ENCODE peak calls at places on chromosomes 16 and 17, in seven cellular contexts. G, H, C, R, L, P and B are unnamed samples.

GRCh38 chr16:11857161-11857560 is 5.8 kb upstream of the RSL1D1 start:
- DNase-seq in G (no peak), P (no peak), H (no peak), R (no peak), C (no peak), L (no peak), B (no peak)

GRCh38 chr17:75124041-75124818 is 7.3 kb downstream of the NT5C start:
- DNase-seq in R (no peak), P (peak), L (peak), C (peak), H (peak), G (peak), B (peak)

GRCh38 chr17:28008526-28008925 is 34.0 kb upstream of the NLK start:
- DNase-seq in G (peak), H (peak), L (peak), P (peak), R (peak), C (peak), B (peak)

GRCh38 chr17:42773290-42774035 is at the start of gene VPS25:
- DNase-seq in G (peak), L (peak), H (peak), R (peak), C (peak), P (peak), B (peak)

GRCh38 chr17:75557075-75557851 is 30.3 kb upstream of the MYO15B start:
- DNase-seq in L (peak), P (no peak), R (no peak), H (peak), G (peak), C (peak), B (no peak)

GRCh38 chr16:12260647-12261262 is 284.2 kb downstream of the SNX29 start:
- DNase-seq in P (peak), R (peak), C (no peak), L (peak), H (no peak), G (no peak), B (no peak)

GRCh38 chr17:69501591-69502468 is 87.3 kb downstream of the MAP2K6 start:
- DNase-seq in L (peak), G (peak), C (peak), R (peak), H (no peak), P (peak), B (no peak)

GRCh38 chr17:30378191-30378796 is 433 bp upstream of the CPD start:
- DNase-seq in P (peak), H (peak), G (peak), R (no peak), C (no peak), L (no peak), B (no peak)

GRCh38 chr16:47258874-47259461 is 115.2 kb upstream of the NETO2 start:
- DNase-seq in H (no peak), L (peak), R (peak), C (no peak), P (no peak), G (no peak), B (no peak)

GRCh38 chr16:62450291-62450690 is 414.1 kb upstream of the CDH8 start:
- DNase-seq in P (no peak), R (no peak), H (no peak), L (no peak), G (no peak), C (no peak), B (no peak)

GRCh38 chr17:4530799-4531730 is 24.1 kb downstream of the MYBBP1A start:
- DNase-seq in G (no peak), L (no peak), P (peak), C (no peak), R (no peak), H (no peak), B (no peak)

GRCh38 chr17:62848334-62848733 is 40.2 kb upstream of the MARCHF10 start:
- DNase-seq in G (no peak), L (no peak), R (no peak), P (no peak), H (no peak), C (no peak), B (no peak)

GRCh38 chr17:72110953-72111339 is 9.9 kb upstream of the SOX9 start:
- DNase-seq in P (no peak), L (no peak), C (no peak), G (no peak), R (no peak), H (no peak), B (no peak)

GRCh38 chr17:57943140-57943539 is 12.1 kb downstream of the CUEDC1 start:
- DNase-seq in G (no peak), L (no peak), H (no peak), C (no peak), P (no peak), R (peak), B (no peak)

GRCh38 chr16:13835357-13835756 is 84.6 kb upstream of the ERCC4 start:
- DNase-seq in G (no peak), P (no peak), R (no peak), H (no peak), L (no peak), C (no peak), B (no peak)

GRCh38 chr16:4523686-4524085 is 14.9 kb downstream of the CDIP1 start:
- DNase-seq in L (no peak), C (no peak), H (no peak), P (no peak), R (no peak), G (no peak), B (no peak)

GRCh38 chr17:37792787-37793186 is 47.9 kb upstream of the HNF1B start:
- DNase-seq in H (no peak), C (no peak), G (no peak), L (no peak), P (no peak), R (no peak), B (no peak)

GRCh38 chr17:15946611-15947120 is 1.7 kb downstream of the ADORA2B start:
- DNase-seq in R (no peak), L (no peak), H (no peak), G (no peak), C (no peak), P (no peak), B (no peak)

GRCh38 chr17:47778184-47778635 is 43.4 kb downstream of the OSBPL7 start:
- DNase-seq in C (no peak), H (no peak), P (no peak), R (no peak), G (no peak), L (no peak), B (no peak)

GRCh38 chr17:17041018-17041521 is 1.2 kb upstream of the MPRIP start:
- DNase-seq in P (peak), R (peak), C (no peak), G (no peak), L (peak), H (no peak), B (no peak)

DNA sequence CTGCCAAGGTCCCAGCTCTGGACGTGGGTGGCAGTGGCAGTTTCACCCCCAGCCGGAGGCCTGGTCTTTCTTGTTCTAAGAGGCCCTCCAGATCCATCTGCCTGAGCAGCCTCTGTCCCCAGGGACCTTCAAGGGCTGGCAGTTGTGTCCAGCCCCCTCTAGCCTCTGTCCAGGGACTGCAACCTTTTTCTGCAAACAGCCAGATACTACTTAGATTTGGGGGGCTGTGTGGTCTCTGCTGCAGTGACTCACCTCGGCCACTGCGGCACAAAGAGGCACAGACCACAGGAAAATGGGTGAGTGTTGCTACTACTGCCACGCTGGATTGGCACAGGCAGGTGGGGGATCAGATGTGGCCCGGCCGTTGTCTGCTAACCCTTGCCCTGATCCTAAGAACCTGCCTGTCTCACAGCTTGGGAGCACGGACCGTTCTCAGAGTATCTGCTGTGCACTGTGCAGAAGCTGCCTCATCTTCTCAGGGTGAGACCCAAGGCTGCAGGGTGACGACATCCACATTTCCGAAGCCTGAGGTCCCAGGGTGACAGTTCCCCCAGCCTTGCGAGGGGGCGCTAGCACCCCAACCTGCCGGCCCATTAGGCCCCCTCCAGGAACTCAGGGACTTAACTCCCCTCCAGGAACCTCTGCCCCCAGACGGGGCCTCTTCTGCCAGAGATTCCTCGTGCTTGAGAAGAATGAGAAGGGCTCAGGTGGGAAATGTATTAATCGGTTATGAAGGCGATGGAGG is 27.6 kb downstream of the MXRA7 start:
- DNase-seq in R (peak), H (no peak), C (no peak), L (no peak), P (no peak), G (no peak), B (no peak)
- TF ChIP-seq CTCF in R (peak), H (no peak), C (no peak), L (peak), P (no peak), G (no peak), B (no peak)

GRCh38 chr17:64500923-64501765 is 4.3 kb upstream of the POLG2 start:
- DNase-seq in C (no peak), L (no peak), H (no peak), G (no peak), P (no peak), R (no peak), B (no peak)
- TF ChIP-seq POLR2A in C (no peak), L (no peak), H (no peak), G (peak), P (no peak), R (no peak), B (no peak)

GRCh38 chr16:53220585-53220984 is 165.8 kb downstream of the CHD9 start:
- DNase-seq in H (no peak), G (no peak), P (no peak), R (peak), L (peak), C (no peak), B (no peak)
- TF ChIP-seq CTCF in H (peak), G (no peak), P (no peak), R (peak), L (peak), C (no peak), B (no peak)

GRCh38 chr16:20900299-20901067 is at the start of the genes DCUN1D3 and LYRM1:
- DNase-seq in L (peak), H (peak), G (peak), P (peak), R (peak), C (peak), B (peak)
- TF ChIP-seq POLR2A in L (peak), H (peak), G (peak), P (no peak), R (peak), C (peak), B (peak)

GRCh38 chr17:7557825-7558543 is 566 bp upstream of the TNFSF13 start:
- DNase-seq in P (peak), R (peak), H (peak), G (peak), L (peak), C (peak), B (peak)

GRCh38 chr17:7553356-7553755 is 4.5 kb downstream of the TNFSF12 start:
- DNase-seq in P (no peak), C (no peak), H (no peak), R (no peak), L (no peak), G (no peak), B (no peak)

GRCh38 chr17:7557147-7557764 is 1.3 kb upstream of the TNFSF13 start:
- DNase-seq in R (no peak), L (no peak), H (no peak), P (no peak), C (no peak), G (no peak), B (no peak)

GRCh38 chr17:7556627-7557026 is 1.9 kb upstream of the TNFSF13 start:
- DNase-seq in G (no peak), L (no peak), P (no peak), H (no peak), C (peak), R (no peak), B (no peak)

GRCh38 chr17:7555320-7555948 is 3.1 kb upstream of the TNFSF13 start:
- DNase-seq in H (no peak), R (no peak), L (no peak), C (no peak), G (no peak), P (no peak), B (no peak)
- TF ChIP-seq CTCF in H (no peak), R (no peak), L (no peak), C (no peak), G (no peak), P (no peak), B (no peak)

GRCh38 chr17:82105882-82106696 is 8.1 kb upstream of the FASN start:
- DNase-seq in H (peak), P (no peak), C (peak), R (peak), L (peak), G (peak), B (no peak)
- TF ChIP-seq POLR2A in H (no peak), P (no peak), C (no peak), R (peak), L (peak), G (peak), B (no peak)

DNA sequence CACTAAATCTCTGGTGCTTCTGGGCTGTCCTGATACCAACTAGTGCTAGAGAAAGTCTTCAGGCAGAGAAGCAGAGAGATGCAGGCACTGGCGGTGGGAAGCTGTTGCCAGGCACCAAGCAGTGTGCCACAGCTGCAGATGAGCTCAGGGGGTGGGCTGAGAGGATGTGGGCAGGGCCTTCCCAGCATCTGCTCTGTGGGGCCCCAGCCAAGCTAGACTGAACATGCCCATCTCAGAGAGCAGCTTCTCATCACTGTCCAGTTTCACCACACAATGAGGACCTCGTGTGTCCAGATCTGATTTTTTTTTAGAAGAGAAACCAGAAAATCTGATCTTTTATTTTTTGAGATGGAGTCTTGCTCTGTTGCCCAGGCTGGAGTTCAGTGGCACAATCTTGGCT is 17.1 kb downstream of the PSKH1 start:
- DNase-seq in L (no peak), P (no peak), C (no peak), G (no peak), H (no peak), R (no peak), B (no peak)
- TF ChIP-seq CTCF in L (no peak), P (no peak), C (no peak), G (no peak), H (no peak), R (no peak), B (no peak)

DNA sequence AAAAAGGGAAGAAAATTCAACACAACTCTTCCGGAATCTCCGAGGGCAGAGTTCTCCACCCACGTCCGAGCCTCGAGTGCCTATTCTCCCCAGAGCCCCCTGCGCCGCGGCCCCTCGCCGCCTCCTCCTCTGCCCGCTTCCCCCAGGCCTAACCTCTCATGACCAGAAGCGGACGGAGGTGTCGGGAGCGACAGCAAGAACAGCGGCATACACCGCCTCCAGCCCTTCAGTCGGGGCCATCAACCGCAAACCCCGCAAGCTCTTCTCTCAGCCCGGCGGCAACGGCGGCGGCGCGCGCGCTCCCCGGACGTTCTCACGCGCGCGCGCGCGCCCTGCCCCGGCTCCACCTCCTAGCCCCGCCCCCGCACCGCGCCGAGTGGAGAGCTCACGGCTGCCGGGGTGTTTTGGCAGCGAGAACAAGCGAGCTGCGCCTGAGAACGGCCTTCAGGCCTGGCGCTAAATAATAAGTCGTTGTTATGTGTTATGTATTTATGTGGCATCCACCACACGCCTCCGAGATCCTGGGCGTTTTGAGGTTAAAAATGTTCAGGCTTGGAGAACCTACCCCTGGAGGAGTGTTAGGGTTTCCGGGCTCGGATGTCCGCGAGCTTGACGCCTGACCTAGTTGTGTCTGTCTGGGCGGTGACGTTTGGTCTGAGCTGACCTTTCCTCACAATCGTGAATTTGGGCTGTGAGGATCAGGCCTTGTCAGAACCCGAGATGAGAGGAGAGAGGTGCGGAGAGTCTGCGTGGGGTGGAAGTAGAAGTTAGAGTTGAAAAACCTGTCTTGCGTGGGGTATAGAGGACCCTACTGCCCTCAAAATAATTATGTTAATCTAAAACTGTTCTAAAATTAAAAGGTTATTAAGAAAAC is at the start of gene RNFT1:
- DNase-seq in P (peak), L (peak), C (peak), H (peak), R (peak), G (peak), B (peak)
- TF ChIP-seq POLR2A in P (no peak), L (peak), C (peak), H (peak), R (peak), G (peak), B (peak)

GRCh38 chr17:76573096-76573495 is 12.6 kb downstream of the ST6GALNAC2 start:
- DNase-seq in H (no peak), P (no peak), L (no peak), G (no peak), R (no peak), C (no peak), B (no peak)
- TF ChIP-seq CTCF in H (no peak), P (no peak), L (no peak), G (no peak), R (no peak), C (no peak), B (no peak)

GRCh38 chr17:81821147-81821546 is 11.9 kb downstream of the MCRIP1 start:
- DNase-seq in G (no peak), L (no peak), R (no peak), H (no peak), C (no peak), P (no peak), B (no peak)

GRCh38 chr17:81822996-81823799 is 9.9 kb downstream of the MCRIP1 start:
- DNase-seq in H (no peak), G (no peak), C (no peak), L (no peak), R (no peak), P (no peak), B (no peak)

GRCh38 chr17:81822312-81822637 is 10.8 kb downstream of the MCRIP1 start:
- DNase-seq in G (no peak), H (no peak), P (no peak), L (no peak), C (no peak), R (no peak), B (no peak)

GRCh38 chr17:81819648-81820171 is 13.4 kb downstream of the MCRIP1 start:
- DNase-seq in C (no peak), R (no peak), L (no peak), H (no peak), P (no peak), G (no peak), B (no peak)

GRCh38 chr17:81821603-81822311 is 11.3 kb downstream of the MCRIP1 start:
- DNase-seq in G (peak), L (peak), H (peak), P (peak), R (peak), C (peak), B (peak)
- TF ChIP-seq POLR2A in G (peak), L (no peak), H (no peak), P (no peak), R (no peak), C (peak), B (no peak)